ENCODE peak calls at places on chromosome 15, in seven cellular contexts. One of them, this sample, is unnamed.
A peak's percentile ranks its signal among the peaks of the same experiment; 100 is the strongest.

GRCh38 chr15:30924353-30924752 is 20.6 kb downstream of the FAN1 start:
- DNase-seq in lower lobe of right lung: no peak
- DNase-seq in heart left ventricle: no peak
- DNase-seq in GM12864: no peak
- DNase-seq in IMR-90: peak; percentile 73
- DNase-seq in GM20000: no peak
- DNase-seq in retinal pigment epithelial cell: no peak
- DNase-seq in this sample: no peak

GRCh38 chr15:27235689-27236088 is 264.7 kb downstream of the GABRG3 start:
- DNase-seq in lower lobe of right lung: no peak
- DNase-seq in heart left ventricle: no peak
- DNase-seq in GM12864: no peak
- DNase-seq in IMR-90: no peak
- DNase-seq in GM20000: no peak
- DNase-seq in retinal pigment epithelial cell: no peak
- DNase-seq in this sample: no peak

GRCh38 chr15:101559938-101560337 is 70.4 kb upstream of the PCSK6 start:
- DNase-seq in lower lobe of right lung: no peak
- DNase-seq in heart left ventricle: no peak
- DNase-seq in GM12864: no peak
- DNase-seq in IMR-90: no peak
- DNase-seq in GM20000: no peak
- DNase-seq in retinal pigment epithelial cell: no peak
- DNase-seq in this sample: no peak

GRCh38 chr15:88644741-88645140 is 5.9 kb downstream of the ISG20 start:
- DNase-seq in lower lobe of right lung: no peak
- DNase-seq in heart left ventricle: no peak
- DNase-seq in GM12864: no peak
- DNase-seq in IMR-90: no peak
- DNase-seq in GM20000: no peak
- DNase-seq in retinal pigment epithelial cell: no peak
- DNase-seq in this sample: no peak

GRCh38 chr15:50355980-50356379 is 982 bp upstream of the GABPB1 start:
- DNase-seq in lower lobe of right lung: no peak
- DNase-seq in heart left ventricle: no peak
- DNase-seq in GM12864: no peak
- DNase-seq in IMR-90: no peak
- DNase-seq in GM20000: no peak
- DNase-seq in retinal pigment epithelial cell: no peak
- DNase-seq in this sample: no peak

GRCh38 chr15:62021991-62022600 is 38.2 kb downstream of the VPS13C start:
- DNase-seq in lower lobe of right lung: no peak
- DNase-seq in heart left ventricle: no peak
- DNase-seq in GM12864: no peak
- DNase-seq in IMR-90: no peak
- DNase-seq in GM20000: no peak
- DNase-seq in retinal pigment epithelial cell: no peak
- DNase-seq in this sample: no peak

GRCh38 chr15:72813345-72814004 is 29.9 kb upstream of the ADPGK start:
- DNase-seq in lower lobe of right lung: no peak
- DNase-seq in heart left ventricle: no peak
- DNase-seq in GM12864: no peak
- DNase-seq in IMR-90: no peak
- DNase-seq in GM20000: no peak
- DNase-seq in retinal pigment epithelial cell: no peak
- DNase-seq in this sample: no peak

GRCh38 chr15:80591471-80591870 is 103.6 kb upstream of the ABHD17C start:
- DNase-seq in lower lobe of right lung: no peak
- DNase-seq in heart left ventricle: no peak
- DNase-seq in GM12864: no peak
- DNase-seq in IMR-90: no peak
- DNase-seq in GM20000: no peak
- DNase-seq in retinal pigment epithelial cell: no peak
- DNase-seq in this sample: no peak

GRCh38 chr15:59158701-59159034 is 48.0 kb upstream of the LDHAL6B start:
- DNase-seq in lower lobe of right lung: peak; percentile 84
- DNase-seq in heart left ventricle: no peak
- DNase-seq in GM12864: no peak
- DNase-seq in IMR-90: no peak
- DNase-seq in GM20000: no peak
- DNase-seq in retinal pigment epithelial cell: no peak
- DNase-seq in this sample: no peak

GRCh38 chr15:66617137-66618090 is 51.6 kb upstream of the LCTL start:
- DNase-seq in lower lobe of right lung: peak; percentile 85
- DNase-seq in heart left ventricle: peak; percentile 88
- DNase-seq in GM12864: no peak
- DNase-seq in IMR-90: peak; percentile 80
- DNase-seq in GM20000: no peak
- DNase-seq in retinal pigment epithelial cell: peak; percentile 77
- DNase-seq in this sample: no peak

GRCh38 chr15:90264649-90265048 is 823 bp upstream of the NGRN start:
- DNase-seq in lower lobe of right lung: no peak
- DNase-seq in heart left ventricle: no peak
- DNase-seq in GM12864: no peak
- DNase-seq in IMR-90: no peak
- DNase-seq in GM20000: no peak
- DNase-seq in retinal pigment epithelial cell: no peak
- DNase-seq in this sample: no peak

GRCh38 chr15:49530106-49530505 is 90.5 kb downstream of the FAM227B start:
- DNase-seq in lower lobe of right lung: no peak
- DNase-seq in heart left ventricle: no peak
- DNase-seq in GM12864: no peak
- DNase-seq in IMR-90: peak; percentile 19
- DNase-seq in GM20000: no peak
- DNase-seq in retinal pigment epithelial cell: no peak
- DNase-seq in this sample: no peak

GRCh38 chr15:52466134-52466701 is 62.5 kb downstream of the MYO5A start:
- DNase-seq in lower lobe of right lung: peak; percentile 72
- DNase-seq in heart left ventricle: peak; percentile 48
- DNase-seq in GM12864: peak; percentile 97
- DNase-seq in IMR-90: no peak
- DNase-seq in GM20000: peak; percentile 89
- DNase-seq in retinal pigment epithelial cell: no peak
- DNase-seq in this sample: peak; percentile 89

GRCh38 chr15:66147440-66147839 is 106.1 kb downstream of the MEGF11 start:
- DNase-seq in lower lobe of right lung: no peak
- DNase-seq in heart left ventricle: no peak
- DNase-seq in GM12864: no peak
- DNase-seq in IMR-90: no peak
- DNase-seq in GM20000: no peak
- DNase-seq in retinal pigment epithelial cell: no peak
- DNase-seq in this sample: no peak

GRCh38 chr15:51735211-51735610 is 2.2 kb downstream of the LYSMD2 start:
- DNase-seq in lower lobe of right lung: no peak
- DNase-seq in heart left ventricle: no peak
- DNase-seq in GM12864: no peak
- DNase-seq in IMR-90: no peak
- DNase-seq in GM20000: no peak
- DNase-seq in retinal pigment epithelial cell: no peak
- DNase-seq in this sample: no peak

GRCh38 chr15:25711691-25712090 is 151.4 kb downstream of the ATP10A start:
- DNase-seq in lower lobe of right lung: no peak
- DNase-seq in heart left ventricle: no peak
- DNase-seq in GM12864: no peak
- DNase-seq in IMR-90: no peak
- DNase-seq in GM20000: no peak
- DNase-seq in retinal pigment epithelial cell: no peak
- DNase-seq in this sample: no peak

GRCh38 chr15:31469801-31470545 is 143.3 kb downstream of the KLF13 start:
- DNase-seq in lower lobe of right lung: no peak
- DNase-seq in heart left ventricle: no peak
- DNase-seq in GM12864: no peak
- DNase-seq in IMR-90: no peak
- DNase-seq in GM20000: no peak
- DNase-seq in retinal pigment epithelial cell: no peak
- DNase-seq in this sample: no peak

GRCh38 chr15:33907326-33907725 is 61.0 kb upstream of the CHRM5 start:
- DNase-seq in lower lobe of right lung: no peak
- DNase-seq in heart left ventricle: no peak
- DNase-seq in GM12864: no peak
- DNase-seq in IMR-90: no peak
- DNase-seq in GM20000: no peak
- DNase-seq in retinal pigment epithelial cell: no peak
- DNase-seq in this sample: no peak

GRCh38 chr15:33903661-33904060 is 64.6 kb upstream of the CHRM5 start:
- DNase-seq in lower lobe of right lung: no peak
- DNase-seq in heart left ventricle: no peak
- DNase-seq in GM12864: no peak
- DNase-seq in IMR-90: no peak
- DNase-seq in GM20000: no peak
- DNase-seq in retinal pigment epithelial cell: no peak
- DNase-seq in this sample: no peak

GRCh38 chr15:33902043-33902442 is 66.3 kb upstream of the CHRM5 start:
- DNase-seq in lower lobe of right lung: no peak
- DNase-seq in heart left ventricle: no peak
- DNase-seq in GM12864: no peak
- DNase-seq in IMR-90: no peak
- DNase-seq in GM20000: no peak
- DNase-seq in retinal pigment epithelial cell: no peak
- DNase-seq in this sample: no peak
- TF ChIP-seq CTCF in lower lobe of right lung: no peak
- TF ChIP-seq CTCF in heart left ventricle: no peak
- TF ChIP-seq CTCF in GM12864: no peak
- TF ChIP-seq CTCF in IMR-90: no peak
- TF ChIP-seq CTCF in GM20000: no peak
- TF ChIP-seq CTCF in retinal pigment epithelial cell: no peak
- TF ChIP-seq CTCF in this sample: no peak

DNA sequence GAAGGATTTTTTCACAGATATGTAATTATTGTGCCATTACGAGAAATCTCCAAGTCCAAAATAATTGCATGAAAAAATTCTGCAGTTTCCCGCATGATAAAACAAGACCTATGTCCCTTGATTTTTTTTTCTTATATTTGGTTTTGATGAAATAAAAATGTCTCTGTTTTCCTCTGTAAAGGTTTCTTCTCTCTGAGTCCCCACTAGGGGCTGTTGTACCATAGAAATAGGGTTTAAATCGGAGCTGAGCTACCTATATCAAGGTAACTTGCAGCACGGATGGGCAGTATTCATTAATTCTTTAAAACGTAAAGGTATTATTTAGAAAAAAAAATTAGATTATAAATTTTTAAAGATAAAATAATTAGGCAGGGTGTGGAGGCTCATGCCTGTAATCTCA is 66.6 kb upstream of the IGF1R start:
- DNase-seq in lower lobe of right lung: no peak
- DNase-seq in heart left ventricle: no peak
- DNase-seq in GM12864: no peak
- DNase-seq in IMR-90: no peak
- DNase-seq in GM20000: no peak
- DNase-seq in retinal pigment epithelial cell: no peak
- DNase-seq in this sample: no peak
- TF ChIP-seq CTCF in lower lobe of right lung: no peak
- TF ChIP-seq CTCF in heart left ventricle: no peak
- TF ChIP-seq CTCF in GM12864: no peak
- TF ChIP-seq CTCF in IMR-90: no peak
- TF ChIP-seq CTCF in GM20000: no peak
- TF ChIP-seq CTCF in retinal pigment epithelial cell: peak; percentile 53
- TF ChIP-seq CTCF in this sample: no peak

GRCh38 chr15:37107754-37108724 is 7.7 kb upstream of the MEIS2 start:
- DNase-seq in lower lobe of right lung: no peak
- DNase-seq in heart left ventricle: no peak
- DNase-seq in GM12864: no peak
- DNase-seq in IMR-90: no peak
- DNase-seq in GM20000: no peak
- DNase-seq in retinal pigment epithelial cell: no peak
- DNase-seq in this sample: no peak

GRCh38 chr15:37104413-37105392 is 4.4 kb upstream of the MEIS2 start:
- DNase-seq in lower lobe of right lung: no peak
- DNase-seq in heart left ventricle: no peak
- DNase-seq in GM12864: no peak
- DNase-seq in IMR-90: no peak
- DNase-seq in GM20000: no peak
- DNase-seq in retinal pigment epithelial cell: no peak
- DNase-seq in this sample: no peak

GRCh38 chr15:37107071-37107753 is 6.9 kb upstream of the MEIS2 start:
- DNase-seq in lower lobe of right lung: no peak
- DNase-seq in heart left ventricle: no peak
- DNase-seq in GM12864: no peak
- DNase-seq in IMR-90: no peak
- DNase-seq in GM20000: no peak
- DNase-seq in retinal pigment epithelial cell: no peak
- DNase-seq in this sample: no peak

GRCh38 chr15:37105795-37106333 is 5.5 kb upstream of the MEIS2 start:
- DNase-seq in lower lobe of right lung: no peak
- DNase-seq in heart left ventricle: no peak
- DNase-seq in GM12864: no peak
- DNase-seq in IMR-90: no peak
- DNase-seq in GM20000: no peak
- DNase-seq in retinal pigment epithelial cell: no peak
- DNase-seq in this sample: no peak

DNA sequence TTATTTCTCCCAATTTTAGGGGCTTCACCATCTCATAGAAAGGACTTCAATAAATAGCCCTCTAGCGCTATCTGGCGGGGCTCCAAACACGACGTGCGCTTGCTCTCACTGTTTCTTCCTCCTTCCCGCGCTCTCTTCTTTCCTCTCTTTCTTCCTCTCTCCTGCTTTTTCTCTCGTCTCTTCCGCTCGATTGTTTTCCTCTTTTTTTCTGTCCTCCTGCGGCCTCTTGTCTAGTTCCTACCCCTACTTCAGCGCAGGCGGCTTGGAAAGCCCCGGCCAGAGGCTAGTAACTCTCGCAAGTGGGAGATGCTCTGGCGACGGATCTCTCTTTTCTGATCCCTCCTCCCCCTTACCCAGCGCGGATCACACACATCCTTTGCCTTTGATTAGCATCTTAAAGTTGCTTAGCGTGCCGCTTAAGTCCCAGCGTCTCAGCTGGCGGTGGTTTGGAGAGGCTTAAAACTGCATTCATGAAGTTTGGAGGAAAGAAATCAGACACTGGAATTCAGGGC is 6.2 kb upstream of the MEIS2 start:
- DNase-seq in lower lobe of right lung: no peak
- DNase-seq in heart left ventricle: peak; percentile 45
- DNase-seq in GM12864: no peak
- DNase-seq in IMR-90: peak; percentile 24
- DNase-seq in GM20000: no peak
- DNase-seq in retinal pigment epithelial cell: no peak
- DNase-seq in this sample: no peak
- TF ChIP-seq CTCF in lower lobe of right lung: peak; percentile 24
- TF ChIP-seq CTCF in heart left ventricle: peak; percentile 25
- TF ChIP-seq CTCF in GM12864: peak; percentile 43
- TF ChIP-seq CTCF in IMR-90: peak; percentile 21
- TF ChIP-seq CTCF in GM20000: peak; percentile 39
- TF ChIP-seq CTCF in retinal pigment epithelial cell: peak; percentile 38
- TF ChIP-seq CTCF in this sample: peak; percentile 59

DNA sequence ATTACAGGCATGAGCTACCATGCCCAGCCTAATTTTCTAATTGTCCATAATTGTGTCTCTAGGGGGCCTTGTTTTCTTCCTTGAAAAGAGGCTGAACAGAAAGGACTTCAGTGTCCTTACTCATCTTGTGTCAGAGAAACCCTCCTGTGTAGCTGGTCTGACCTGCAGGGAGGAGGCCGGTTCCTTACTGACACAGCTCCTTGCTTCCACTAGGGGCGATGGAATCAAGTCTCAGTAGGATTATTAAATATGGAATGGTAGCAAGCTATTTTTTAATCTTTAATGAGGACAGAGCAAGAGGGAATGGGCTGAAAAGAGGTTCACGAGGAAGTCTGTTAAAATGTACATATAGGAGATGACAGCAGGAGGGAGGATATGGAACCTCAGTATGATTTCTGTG is 8.6 kb downstream of the LPCAT4 start:
- DNase-seq in lower lobe of right lung: no peak
- DNase-seq in heart left ventricle: no peak
- DNase-seq in GM12864: no peak
- DNase-seq in IMR-90: no peak
- DNase-seq in GM20000: no peak
- DNase-seq in retinal pigment epithelial cell: no peak
- DNase-seq in this sample: no peak
- TF ChIP-seq CTCF in lower lobe of right lung: no peak
- TF ChIP-seq CTCF in heart left ventricle: no peak
- TF ChIP-seq CTCF in GM12864: no peak
- TF ChIP-seq CTCF in IMR-90: peak; percentile 18
- TF ChIP-seq CTCF in GM20000: no peak
- TF ChIP-seq CTCF in retinal pigment epithelial cell: peak; percentile 48
- TF ChIP-seq CTCF in this sample: no peak